ENCODE peak calls at places on chromosomes 2 and 18, in seven cellular contexts. One of them, this sample, is unnamed.

GRCh38 chr18:70720607-70721006 is 431.8 kb downstream of the SOCS6 start:
- DNase-seq in ovary: no peak
- DNase-seq in cardiac muscle cell: no peak
- DNase-seq in MM.1S: no peak
- DNase-seq in LNCaP clone FGC: no peak
- DNase-seq in GM12864: no peak
- DNase-seq in gastrocnemius medialis: no peak
- DNase-seq in this sample: no peak

GRCh38 chr2:73931531-73932500 is 5.1 kb downstream of the DGUOK start:
- DNase-seq in ovary: no peak
- DNase-seq in cardiac muscle cell: no peak
- DNase-seq in MM.1S: no peak
- DNase-seq in LNCaP clone FGC: no peak
- DNase-seq in GM12864: no peak
- DNase-seq in gastrocnemius medialis: no peak
- DNase-seq in this sample: no peak

GRCh38 chr2:233031556-233032500 is 644 bp upstream of the NEU2 start:
- DNase-seq in ovary: no peak
- DNase-seq in cardiac muscle cell: no peak
- DNase-seq in MM.1S: no peak
- DNase-seq in LNCaP clone FGC: no peak
- DNase-seq in GM12864: no peak
- DNase-seq in gastrocnemius medialis: no peak
- DNase-seq in this sample: no peak

GRCh38 chr2:21041462-21041861 is 2.4 kb downstream of the APOB start:
- DNase-seq in ovary: no peak
- DNase-seq in cardiac muscle cell: no peak
- DNase-seq in MM.1S: no peak
- DNase-seq in LNCaP clone FGC: no peak
- DNase-seq in GM12864: no peak
- DNase-seq in gastrocnemius medialis: no peak
- DNase-seq in this sample: no peak

GRCh38 chr2:118845005-118845842 is 2.2 kb downstream of the EN1 start:
- DNase-seq in ovary: no peak
- DNase-seq in cardiac muscle cell: no peak
- DNase-seq in MM.1S: no peak
- DNase-seq in LNCaP clone FGC: no peak
- DNase-seq in GM12864: no peak
- DNase-seq in gastrocnemius medialis: no peak
- DNase-seq in this sample: no peak

GRCh38 chr2:195150819-195151218 is 506.2 kb upstream of the SLC39A10 start:
- DNase-seq in ovary: no peak
- DNase-seq in cardiac muscle cell: no peak
- DNase-seq in MM.1S: no peak
- DNase-seq in LNCaP clone FGC: no peak
- DNase-seq in GM12864: no peak
- DNase-seq in gastrocnemius medialis: no peak
- DNase-seq in this sample: no peak

GRCh38 chr2:213187833-213188532 is 36.6 kb upstream of the IKZF2 start:
- DNase-seq in ovary: no peak
- DNase-seq in cardiac muscle cell: peak
- DNase-seq in MM.1S: no peak
- DNase-seq in LNCaP clone FGC: no peak
- DNase-seq in GM12864: no peak
- DNase-seq in gastrocnemius medialis: no peak
- DNase-seq in this sample: no peak

GRCh38 chr2:83320053-83320452 is 1139.0 kb downstream of the SUCLG1 start:
- DNase-seq in ovary: no peak
- DNase-seq in cardiac muscle cell: no peak
- DNase-seq in MM.1S: no peak
- DNase-seq in LNCaP clone FGC: no peak
- DNase-seq in GM12864: no peak
- DNase-seq in gastrocnemius medialis: no peak
- DNase-seq in this sample: no peak

GRCh38 chr2:50443868-50444267 is 588.1 kb downstream of the NRXN1 start:
- DNase-seq in ovary: no peak
- DNase-seq in cardiac muscle cell: no peak
- DNase-seq in MM.1S: no peak
- DNase-seq in LNCaP clone FGC: no peak
- DNase-seq in GM12864: no peak
- DNase-seq in gastrocnemius medialis: no peak
- DNase-seq in this sample: no peak

GRCh38 chr2:231397928-231398294 is 2.4 kb downstream of the B3GNT7 start:
- DNase-seq in ovary: peak
- DNase-seq in cardiac muscle cell: no peak
- DNase-seq in MM.1S: no peak
- DNase-seq in LNCaP clone FGC: no peak
- DNase-seq in GM12864: no peak
- DNase-seq in gastrocnemius medialis: no peak
- DNase-seq in this sample: no peak

GRCh38 chr2:231397011-231397927 is 1.8 kb downstream of the B3GNT7 start:
- DNase-seq in ovary: no peak
- DNase-seq in cardiac muscle cell: no peak
- DNase-seq in MM.1S: peak
- DNase-seq in LNCaP clone FGC: no peak
- DNase-seq in GM12864: no peak
- DNase-seq in gastrocnemius medialis: no peak
- DNase-seq in this sample: no peak

GRCh38 chr2:231394201-231395141 is 1.0 kb upstream of the B3GNT7 start:
- DNase-seq in ovary: no peak
- DNase-seq in cardiac muscle cell: no peak
- DNase-seq in MM.1S: no peak
- DNase-seq in LNCaP clone FGC: no peak
- DNase-seq in GM12864: peak
- DNase-seq in gastrocnemius medialis: no peak
- DNase-seq in this sample: no peak

GRCh38 chr2:231395188-231396057 is at the start of gene B3GNT7:
- DNase-seq in ovary: peak
- DNase-seq in cardiac muscle cell: no peak
- DNase-seq in MM.1S: no peak
- DNase-seq in LNCaP clone FGC: no peak
- DNase-seq in GM12864: no peak
- DNase-seq in gastrocnemius medialis: no peak
- DNase-seq in this sample: no peak

DNA sequence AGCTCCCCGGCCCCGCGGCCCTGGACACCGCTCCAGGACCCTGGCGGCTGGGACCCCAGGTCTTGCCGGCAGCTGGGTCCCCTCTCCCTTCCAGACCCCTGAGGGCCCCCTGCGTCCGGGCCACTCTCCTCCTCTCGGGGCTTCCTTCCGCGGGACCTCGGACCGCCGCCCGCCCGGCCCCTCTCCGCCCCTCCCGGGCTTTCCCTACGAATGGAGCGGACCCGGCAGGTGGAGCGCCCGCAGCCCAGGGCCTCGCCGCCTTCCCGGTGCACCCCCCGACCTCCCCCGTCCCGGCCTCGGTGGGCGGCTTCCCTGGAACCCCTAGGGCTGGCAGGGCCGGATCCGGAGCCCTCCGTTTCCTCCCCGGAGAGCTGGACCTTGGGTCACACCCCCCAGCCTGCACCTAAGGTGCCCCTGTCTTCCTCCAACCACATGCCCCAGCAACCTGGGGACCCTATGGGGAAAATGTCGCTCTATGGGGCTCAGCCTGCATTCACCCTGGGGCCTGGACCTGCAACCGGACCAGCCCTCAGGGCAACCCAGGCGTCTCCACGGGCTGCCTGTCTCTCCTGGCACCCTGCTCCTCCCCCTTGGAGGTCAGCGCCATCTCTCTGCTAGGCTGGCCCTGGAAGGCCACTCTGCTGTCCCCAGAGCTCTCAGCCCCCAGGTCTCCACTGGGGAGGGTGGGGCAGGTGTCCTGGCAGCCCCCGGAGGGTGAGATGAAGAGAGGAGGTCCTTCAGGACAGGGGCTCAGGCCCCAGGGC is 730 bp downstream of the B3GNT7 start:
- DNase-seq in ovary: peak
- DNase-seq in cardiac muscle cell: no peak
- DNase-seq in MM.1S: no peak
- DNase-seq in LNCaP clone FGC: no peak
- DNase-seq in GM12864: no peak
- DNase-seq in gastrocnemius medialis: no peak
- DNase-seq in this sample: no peak
- H3K4me3 ChIP-seq in ovary: peak
- H3K4me3 ChIP-seq in cardiac muscle cell: peak
- H3K4me3 ChIP-seq in MM.1S: no peak
- H3K4me3 ChIP-seq in LNCaP clone FGC: no peak
- H3K4me3 ChIP-seq in GM12864: peak
- H3K4me3 ChIP-seq in gastrocnemius medialis: no peak
- H3K4me3 ChIP-seq in this sample: peak

GRCh38 chr2:151946856-151947523 is 118.8 kb upstream of the ARL5A start:
- DNase-seq in ovary: no peak
- DNase-seq in cardiac muscle cell: peak
- DNase-seq in MM.1S: peak
- DNase-seq in LNCaP clone FGC: no peak
- DNase-seq in GM12864: peak
- DNase-seq in gastrocnemius medialis: no peak
- DNase-seq in this sample: no peak
- TF ChIP-seq CTCF in ovary: no peak
- TF ChIP-seq CTCF in cardiac muscle cell: peak
- TF ChIP-seq CTCF in MM.1S: peak
- TF ChIP-seq CTCF in LNCaP clone FGC: peak
- TF ChIP-seq CTCF in GM12864: peak
- TF ChIP-seq CTCF in gastrocnemius medialis: peak
- TF ChIP-seq CTCF in this sample: peak

GRCh38 chr2:164839914-164840457 is 1.6 kb downstream of the COBLL1 start:
- DNase-seq in ovary: no peak
- DNase-seq in cardiac muscle cell: no peak
- DNase-seq in MM.1S: no peak
- DNase-seq in LNCaP clone FGC: no peak
- DNase-seq in GM12864: no peak
- DNase-seq in gastrocnemius medialis: no peak
- DNase-seq in this sample: peak
- H3K4me3 ChIP-seq in ovary: peak
- H3K4me3 ChIP-seq in cardiac muscle cell: peak
- H3K4me3 ChIP-seq in MM.1S: peak
- H3K4me3 ChIP-seq in LNCaP clone FGC: peak
- H3K4me3 ChIP-seq in GM12864: no peak
- H3K4me3 ChIP-seq in gastrocnemius medialis: peak
- H3K4me3 ChIP-seq in this sample: peak

GRCh38 chr18:28637897-28638296 is 461.0 kb upstream of the CDH2 start:
- DNase-seq in ovary: no peak
- DNase-seq in cardiac muscle cell: no peak
- DNase-seq in MM.1S: no peak
- DNase-seq in LNCaP clone FGC: no peak
- DNase-seq in GM12864: no peak
- DNase-seq in gastrocnemius medialis: no peak
- DNase-seq in this sample: no peak
- TF ChIP-seq CTCF in ovary: no peak
- TF ChIP-seq CTCF in cardiac muscle cell: no peak
- TF ChIP-seq CTCF in MM.1S: no peak
- TF ChIP-seq CTCF in LNCaP clone FGC: no peak
- TF ChIP-seq CTCF in GM12864: no peak
- TF ChIP-seq CTCF in gastrocnemius medialis: no peak
- TF ChIP-seq CTCF in this sample: no peak

GRCh38 chr18:46337206-46337710 is 233.1 kb downstream of the HAUS1 start:
- DNase-seq in ovary: no peak
- DNase-seq in cardiac muscle cell: no peak
- DNase-seq in MM.1S: no peak
- DNase-seq in LNCaP clone FGC: no peak
- DNase-seq in GM12864: no peak
- DNase-seq in gastrocnemius medialis: no peak
- DNase-seq in this sample: no peak
- H3K4me3 ChIP-seq in ovary: no peak
- H3K4me3 ChIP-seq in cardiac muscle cell: no peak
- H3K4me3 ChIP-seq in MM.1S: no peak
- H3K4me3 ChIP-seq in LNCaP clone FGC: no peak
- H3K4me3 ChIP-seq in GM12864: no peak
- H3K4me3 ChIP-seq in gastrocnemius medialis: no peak
- H3K4me3 ChIP-seq in this sample: no peak

GRCh38 chr2:2810504-2810903 is 479.4 kb upstream of the MYT1L start:
- DNase-seq in ovary: no peak
- DNase-seq in cardiac muscle cell: no peak
- DNase-seq in MM.1S: no peak
- DNase-seq in LNCaP clone FGC: no peak
- DNase-seq in GM12864: no peak
- DNase-seq in gastrocnemius medialis: no peak
- DNase-seq in this sample: no peak
- TF ChIP-seq CTCF in ovary: no peak
- TF ChIP-seq CTCF in cardiac muscle cell: no peak
- TF ChIP-seq CTCF in MM.1S: no peak
- TF ChIP-seq CTCF in LNCaP clone FGC: no peak
- TF ChIP-seq CTCF in GM12864: no peak
- TF ChIP-seq CTCF in gastrocnemius medialis: no peak
- TF ChIP-seq CTCF in this sample: no peak

GRCh38 chr2:26904839-26905238 is 56.9 kb downstream of the DPYSL5 start:
- DNase-seq in ovary: no peak
- DNase-seq in cardiac muscle cell: no peak
- DNase-seq in MM.1S: no peak
- DNase-seq in LNCaP clone FGC: no peak
- DNase-seq in GM12864: no peak
- DNase-seq in gastrocnemius medialis: no peak
- DNase-seq in this sample: no peak
- H3K4me3 ChIP-seq in ovary: no peak
- H3K4me3 ChIP-seq in cardiac muscle cell: no peak
- H3K4me3 ChIP-seq in MM.1S: no peak
- H3K4me3 ChIP-seq in LNCaP clone FGC: no peak
- H3K4me3 ChIP-seq in GM12864: no peak
- H3K4me3 ChIP-seq in gastrocnemius medialis: no peak
- H3K4me3 ChIP-seq in this sample: no peak

DNA sequence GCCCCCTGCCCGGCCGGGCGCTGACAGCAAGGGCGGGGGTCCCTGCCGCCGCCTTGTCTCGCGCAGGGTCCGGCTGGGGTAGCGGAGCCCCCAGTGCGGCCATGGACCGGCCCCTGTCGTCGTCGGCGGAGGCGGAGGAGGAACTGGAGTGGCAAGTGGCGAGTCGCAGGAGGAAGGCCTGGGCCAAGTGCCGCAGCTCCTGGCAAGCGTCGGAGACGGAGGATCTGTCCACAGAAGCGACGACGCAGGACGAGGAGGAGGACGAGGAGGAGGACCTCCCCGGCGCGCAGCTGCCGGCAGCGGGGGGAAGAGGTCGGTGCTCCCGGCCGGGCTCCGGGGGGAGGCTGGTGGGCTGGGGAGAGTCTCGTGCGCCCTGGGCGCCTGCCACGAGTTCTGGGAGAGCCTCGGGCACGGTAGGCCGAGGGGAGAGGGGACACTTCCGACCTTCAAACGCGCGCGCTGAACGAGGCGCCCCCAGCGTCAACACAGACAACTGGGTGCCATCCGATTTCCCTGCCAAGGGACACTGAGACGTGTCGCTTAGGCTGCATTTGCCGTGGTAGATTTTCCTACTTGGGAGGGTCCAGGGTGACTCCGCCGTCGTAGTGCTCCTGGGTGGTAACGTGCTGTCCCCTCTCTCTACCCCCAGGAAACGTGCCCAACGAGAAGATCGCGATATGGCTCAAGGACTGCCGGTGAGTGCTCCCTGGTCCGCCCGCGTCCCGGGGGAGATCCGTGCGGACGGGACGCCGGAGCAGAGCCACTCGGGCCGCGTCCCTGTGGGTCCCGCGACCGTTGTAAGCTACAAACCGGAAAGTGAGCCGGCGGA is 650 bp downstream of the ITPRID2 start:
- DNase-seq in ovary: peak
- DNase-seq in cardiac muscle cell: peak
- DNase-seq in MM.1S: peak
- DNase-seq in LNCaP clone FGC: peak
- DNase-seq in GM12864: peak
- DNase-seq in gastrocnemius medialis: peak
- DNase-seq in this sample: peak
- TF ChIP-seq CTCF in ovary: no peak
- TF ChIP-seq CTCF in cardiac muscle cell: peak
- TF ChIP-seq CTCF in MM.1S: peak
- TF ChIP-seq CTCF in LNCaP clone FGC: peak
- TF ChIP-seq CTCF in GM12864: peak
- TF ChIP-seq CTCF in gastrocnemius medialis: peak
- TF ChIP-seq CTCF in this sample: peak